ENCODE peak calls at places on chromosomes 7 and 10, in four cellular contexts. Y is endothelial cell of umbilical vein, M is Caki2, X is GM04504. T is an unnamed sample.

GRCh38 chr10:132443605-132443997 is 46.6 kb downstream of the PWWP2B start:
- DNase-seq in Y (no peak), M (no peak), X (no peak), T (no peak)

GRCh38 chr10:101761226-101761625 is 14.7 kb downstream of the FGF8 start:
- DNase-seq in Y (no peak), M (no peak), X (no peak), T (no peak)

GRCh38 chr10:62454696-62455451 is 80.7 kb downstream of the ZNF365 start:
- DNase-seq in Y (no peak), M (peak), X (peak), T (no peak)

GRCh38 chr7:131057015-131057518 is 270.6 kb upstream of the MKLN1 start:
- DNase-seq in Y (peak), M (no peak), X (peak), T (no peak)

GRCh38 chr10:110207805-110208613 is 604 bp downstream of the MXI1 start:
- DNase-seq in Y (peak), M (peak), X (no peak), T (no peak)

GRCh38 chr7:87445897-87446296 is 29.6 kb downstream of the ABCB4 start:
- DNase-seq in Y (no peak), M (no peak), X (no peak), T (no peak)

GRCh38 chr10:116888380-116889055 is 39.2 kb downstream of the ENO4 start:
- DNase-seq in Y (peak), M (peak), X (peak), T (peak)

GRCh38 chr7:44961844-44962482 is 16.9 kb downstream of the MYO1G start:
- DNase-seq in Y (no peak), M (no peak), X (no peak), T (no peak)

GRCh38 chr7:125599387-125599786 is 669.8 kb upstream of the POT1 start:
- DNase-seq in Y (no peak), M (peak), X (no peak), T (peak)

GRCh38 chr10:133190225-133190624 is 30.2 kb downstream of the KNDC1 start:
- DNase-seq in Y (no peak), M (no peak), X (no peak), T (no peak)

GRCh38 chr7:3805151-3805550 is 504.1 kb downstream of the SDK1 start:
- DNase-seq in Y (peak), M (no peak), X (no peak), T (no peak)

GRCh38 chr10:21002097-21002878 is 105.2 kb upstream of the NEBL start:
- DNase-seq in Y (peak), M (peak), X (no peak), T (no peak)

GRCh38 chr7:44548893-44549292 is 7.8 kb upstream of the NPC1L1 start:
- DNase-seq in Y (no peak), M (no peak), X (no peak), T (no peak)

GRCh38 chr10:30671011-30671616 is 41.6 kb upstream of the LYZL2 start:
- DNase-seq in Y (peak), M (peak), X (peak), T (peak)

GRCh38 chr7:153835104-153835503 is 217.1 kb upstream of the DPP6 start:
- DNase-seq in Y (no peak), M (peak), X (no peak), T (no peak)

GRCh38 chr7:33601884-33602283 is 303.5 kb upstream of the BMPER start:
- DNase-seq in Y (no peak), M (no peak), X (no peak), T (no peak)

GRCh38 chr7:28155019-28155660 is 25.5 kb downstream of the JAZF1 start:
- DNase-seq in Y (no peak), M (no peak), X (no peak), T (no peak)

GRCh38 chr7:50166997-50167961 is 74.2 kb upstream of the ZPBP start:
- DNase-seq in Y (no peak), M (no peak), X (no peak), T (no peak)

GRCh38 chr7:155533827-155534690 is 12.3 kb downstream of the CNPY1 start:
- DNase-seq in Y (peak), M (no peak), X (no peak), T (no peak)

GRCh38 chr10:70540089-70540788 is 61.7 kb downstream of the PALD1 start:
- DNase-seq in Y (peak), M (no peak), X (no peak), T (no peak)

GRCh38 chr7:70316745-70317144 is 718.5 kb downstream of the AUTS2 start:
- DNase-seq in Y (no peak), M (no peak), X (no peak), T (no peak)

GRCh38 chr10:124918906-124919305 is 23.0 kb upstream of the ZRANB1 start:
- DNase-seq in Y (no peak), M (no peak), X (no peak), T (no peak)

GRCh38 chr7:99312316-99313203 is 13.1 kb upstream of the ARPC1A start:
- DNase-seq in Y (peak), M (peak), X (peak), T (peak)

GRCh38 chr7:27689045-27689877 is 26.6 kb upstream of the HIBADH start:
- DNase-seq in Y (peak), M (peak), X (no peak), T (no peak)